ENCODE peak calls at places on chromosome 17, in seven cellular contexts. U is body of pancreas, H is A549, L is adrenal gland, P is K562, E is heart left ventricle, F is testis. S is an unnamed sample.

GRCh38 chr17:36069131-36069530 is 5.1 kb downstream of the CCL18 start:
- DNase-seq in H (no peak), E (no peak), U (no peak), P (no peak), F (no peak), L (no peak), S (no peak)

GRCh38 chr17:19409509-19409908 is 1.5 kb upstream of the RNF112 start:
- DNase-seq in U (no peak), F (no peak), P (no peak), H (no peak), E (no peak), L (no peak), S (no peak)

GRCh38 chr17:28940675-28941074 is 10.6 kb downstream of the PHF12 start:
- DNase-seq in U (no peak), H (no peak), F (no peak), P (no peak), E (peak), L (no peak), S (no peak)

GRCh38 chr17:49646391-49647255 is 31.3 kb downstream of the SPOP start:
- DNase-seq in H (peak), P (no peak), U (peak), F (no peak), L (peak), E (no peak), S (peak)

GRCh38 chr17:56690441-56691291 is 97.2 kb downstream of the NOG start:
- DNase-seq in H (no peak), E (no peak), P (no peak), U (no peak), F (no peak), L (no peak), S (no peak)

GRCh38 chr17:64778367-64779290 is 116.5 kb upstream of the SMURF2 start:
- DNase-seq in P (no peak), U (peak), L (no peak), H (no peak), F (peak), E (peak), S (peak)

GRCh38 chr17:66044083-66044482 is 147.8 kb downstream of the CEP112 start:
- DNase-seq in F (no peak), H (no peak), E (no peak), L (no peak), U (no peak), P (no peak), S (no peak)

GRCh38 chr17:9470171-9470570 is 105.4 kb downstream of the STX8 start:
- DNase-seq in U (no peak), P (no peak), F (no peak), E (no peak), L (no peak), H (no peak), S (no peak)

GRCh38 chr17:29572691-29573557 is 4.4 kb downstream of the TP53I13 start:
- DNase-seq in E (peak), H (no peak), F (peak), P (peak), L (peak), U (peak), S (peak)

GRCh38 chr17:65604070-65604469 is 42.6 kb upstream of the AXIN2 start:
- DNase-seq in H (no peak), P (no peak), F (no peak), U (no peak), E (no peak), L (no peak), S (no peak)

DNA sequence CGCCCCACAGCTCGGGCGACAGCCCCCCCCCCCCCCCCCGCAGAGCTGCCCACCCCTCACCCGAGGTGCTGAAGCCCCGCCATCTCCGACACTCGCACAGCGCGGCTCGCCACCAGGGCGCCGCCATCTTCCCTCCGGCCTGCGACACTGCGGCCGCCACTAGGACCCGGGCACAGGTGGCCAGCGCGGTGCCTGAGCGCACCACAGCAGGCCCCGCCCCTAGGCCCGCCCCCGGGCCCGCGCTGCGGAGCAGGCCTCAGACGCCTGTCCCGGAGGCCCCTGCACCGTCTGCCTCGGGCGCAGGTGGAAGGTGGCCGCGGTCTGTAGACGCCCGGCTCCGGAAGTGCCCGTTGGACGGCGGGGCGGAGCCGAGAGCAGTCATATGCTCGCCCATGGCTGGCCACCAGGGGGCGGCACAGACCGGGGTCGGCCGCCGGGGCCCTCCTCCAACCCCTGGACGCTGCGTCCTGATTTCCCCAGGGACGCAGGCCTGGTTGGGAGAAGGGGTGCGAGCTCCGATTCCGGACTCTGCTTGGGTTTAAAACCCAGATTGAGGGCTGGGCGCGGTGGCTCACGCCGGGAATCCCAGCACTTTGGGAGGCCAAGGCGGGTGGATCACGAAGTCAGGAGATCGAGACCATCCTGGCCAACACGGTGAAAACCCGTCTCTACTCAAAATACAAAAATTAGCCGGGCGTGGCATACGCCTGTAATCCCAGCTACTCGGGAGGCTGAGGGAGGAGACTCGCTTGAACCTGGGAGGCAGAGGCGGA is at the start of gene MRPL38:
- DNase-seq in P (peak), L (peak), U (peak), E (peak), H (peak), F (peak), S (peak)
- TF ChIP-seq POLR2A in P (peak), L (peak), U (peak), E (peak), H (peak), F (no peak), S (peak)

GRCh38 chr17:41796066-41796895 is 9.8 kb upstream of the JUP start:
- DNase-seq in L (no peak), F (no peak), P (no peak), H (no peak), U (no peak), E (no peak), S (no peak)

GRCh38 chr17:41797377-41797776 is 10.9 kb upstream of the JUP start:
- DNase-seq in L (no peak), U (no peak), F (no peak), H (no peak), E (no peak), P (no peak), S (no peak)

GRCh38 chr17:41794603-41794975 is 8.1 kb upstream of the JUP start:
- DNase-seq in E (no peak), F (no peak), L (no peak), H (no peak), P (no peak), U (no peak), S (no peak)

GRCh38 chr17:41792835-41793748 is 6.6 kb upstream of the JUP start:
- DNase-seq in E (peak), H (peak), L (peak), P (peak), F (peak), U (peak), S (peak)

DNA sequence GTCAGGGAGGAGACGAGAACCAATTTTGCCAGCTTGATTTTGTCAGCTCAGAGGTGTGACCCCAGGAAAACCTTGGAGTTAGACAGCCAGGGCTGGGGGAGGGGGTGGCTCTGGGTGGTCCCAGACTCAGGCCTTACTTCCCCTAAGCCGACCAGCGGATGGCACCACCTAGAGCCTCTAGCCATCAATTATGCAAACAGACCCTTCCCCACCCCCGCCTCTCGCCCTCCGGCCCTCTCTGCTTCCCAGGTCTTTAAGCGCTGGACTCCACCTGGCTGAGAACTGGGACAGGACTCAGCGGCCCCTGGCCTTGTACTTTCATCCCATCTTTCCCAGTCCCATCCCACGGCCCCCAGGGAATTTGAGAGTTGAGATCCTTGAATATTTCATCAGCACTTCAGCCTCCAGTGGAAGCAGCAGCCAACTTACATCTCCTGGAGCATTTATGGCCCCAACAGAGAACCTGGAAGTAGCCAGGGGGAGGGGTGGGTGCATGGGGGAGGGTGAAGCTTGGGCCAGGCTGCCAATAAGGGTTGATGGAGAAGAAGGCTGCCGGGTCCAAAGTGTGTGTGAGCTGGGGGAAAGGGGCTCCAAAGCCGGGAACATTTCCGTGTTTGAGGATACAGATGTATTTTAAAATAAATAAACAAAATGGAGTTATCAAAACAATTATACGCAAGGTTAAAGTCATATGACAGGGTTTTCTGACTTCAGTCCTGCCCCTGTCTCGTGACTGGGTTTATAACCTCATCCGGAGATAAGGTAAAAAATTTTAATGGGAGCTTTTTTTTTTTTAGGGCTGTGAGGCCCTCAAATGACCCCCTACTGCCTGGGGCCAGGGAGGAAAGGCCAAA is 7.5 kb upstream of the JUP start:
- DNase-seq in U (no peak), P (no peak), F (no peak), E (no peak), H (no peak), L (no peak), S (peak)
- TF ChIP-seq CTCF in U (no peak), P (no peak), F (no peak), E (no peak), H (no peak), L (no peak), S (no peak)

GRCh38 chr17:77101521-77102410 is 39.0 kb upstream of the SEC14L1 start:
- DNase-seq in F (no peak), E (no peak), H (no peak), U (no peak), L (no peak), P (no peak), S (no peak)

GRCh38 chr17:77098884-77099545 is 41.8 kb upstream of the SEC14L1 start:
- DNase-seq in H (no peak), E (no peak), U (peak), L (peak), P (no peak), F (peak), S (peak)

GRCh38 chr17:77096570-77097214 is 44.1 kb upstream of the SEC14L1 start:
- DNase-seq in E (peak), F (peak), H (peak), P (no peak), L (peak), U (peak), S (peak)

GRCh38 chr17:77097772-77098171 is 43.0 kb upstream of the SEC14L1 start:
- DNase-seq in F (no peak), H (no peak), L (no peak), U (no peak), E (no peak), P (no peak), S (no peak)

GRCh38 chr17:77100009-77100408 is 40.8 kb upstream of the SEC14L1 start:
- DNase-seq in P (no peak), H (no peak), F (peak), U (peak), E (peak), L (peak), S (no peak)
- TF ChIP-seq POLR2A in P (no peak), H (no peak), F (no peak), U (no peak), E (no peak), L (no peak), S (no peak)

DNA sequence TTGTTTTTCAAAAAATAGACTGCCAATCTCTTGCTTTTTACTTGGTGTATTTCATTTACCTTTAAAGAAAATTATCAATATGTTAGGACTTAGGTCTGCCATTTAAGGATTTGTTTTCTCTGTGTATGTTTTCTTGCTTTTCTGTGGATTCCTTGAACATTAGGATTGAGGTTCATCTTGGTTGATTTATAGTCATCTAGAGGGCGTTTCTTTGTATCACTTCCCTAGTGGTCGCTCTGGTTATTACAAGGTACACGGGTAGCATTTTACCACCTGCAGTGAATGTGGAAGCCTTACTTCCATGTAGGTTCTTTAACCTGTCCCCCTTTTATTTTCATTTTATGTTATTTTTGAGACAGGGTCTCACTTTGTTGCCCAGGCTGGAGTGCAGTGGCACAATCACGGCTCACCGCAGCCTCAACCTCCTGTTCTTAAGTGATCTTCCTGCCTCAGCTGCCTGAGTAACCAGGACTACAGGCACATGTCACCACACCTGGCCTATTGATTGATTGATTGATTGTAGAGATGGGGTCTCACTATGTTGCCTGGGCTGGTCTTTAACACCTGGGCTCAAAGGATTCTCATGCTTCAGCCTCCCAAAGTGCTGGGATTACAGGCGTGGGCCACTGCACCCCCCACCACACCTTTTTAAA is 35.2 kb upstream of the CBX4 start:
- DNase-seq in P (peak), U (peak), H (peak), F (no peak), L (no peak), E (no peak), S (no peak)
- TF ChIP-seq CTCF in P (peak), U (peak), H (peak), F (no peak), L (peak), E (peak), S (peak)

GRCh38 chr17:45051060-45051719 is at the start of gene DCAKD:
- DNase-seq in P (peak), E (peak), H (peak), F (peak), U (peak), L (peak), S (peak)
- TF ChIP-seq POLR2A in P (peak), E (peak), H (peak), F (peak), U (peak), L (peak), S (peak)

GRCh38 chr17:76671912-76672262 is 28.3 kb upstream of the ST6GALNAC1 start:
- DNase-seq in U (no peak), E (no peak), L (no peak), P (no peak), H (no peak), F (no peak), S (no peak)
- TF ChIP-seq CTCF in U (no peak), E (no peak), L (no peak), P (no peak), H (no peak), F (no peak), S (no peak)